ENCODE peak calls at places on chromosomes 7 and 10, in ten cellular contexts. P is Calu3; V is sigmoid colon; D is astrocyte of the spinal cord; A is activated CD4-positive, alpha-beta T cell treated with anti-CD3 and anti-CD28 coated beads, Interleukin-2, amount 10 ng/mL, durations not matched to agents 7 days and 5 days; M is colonic mucosa; S is astrocyte of the cerebellum; K is non-pigmented ciliary epithelial cell; H is GM04504; G is fibroblast of pulmonary artery. F is an unnamed sample.

GRCh38 chr10:125882596-125882995 is 1.5 kb upstream of the DHX32 start:
- DNase-seq in V (no peak), G (peak), S (no peak), P (no peak), H (no peak), A (no peak), M (no peak), K (no peak), D (peak), F (no peak)

GRCh38 chr10:103648951-103649532 is 155.5 kb downstream of the NEURL1 start:
- DNase-seq in A (no peak), P (no peak), D (peak), M (no peak), K (no peak), S (peak), H (no peak), V (peak), G (peak), F (no peak)

GRCh38 chr7:17822557-17823173 is 117.6 kb downstream of the SNX13 start:
- DNase-seq in K (no peak), H (no peak), G (no peak), D (no peak), V (no peak), P (no peak), M (no peak), A (no peak), S (no peak), F (no peak)

GRCh38 chr7:73669858-73670385 is 2.3 kb downstream of the VPS37D start:
- DNase-seq in A (no peak), V (no peak), S (no peak), K (no peak), P (no peak), M (no peak), D (no peak), G (no peak), H (no peak), F (no peak)

GRCh38 chr7:26156454-26157365 is 4.7 kb downstream of the NFE2L3 start:
- DNase-seq in V (no peak), D (peak), A (peak), P (peak), S (peak), M (no peak), H (peak), K (peak), G (peak), F (no peak)

GRCh38 chr7:155450558-155450827 is 7.4 kb upstream of the EN2 start:
- DNase-seq in S (no peak), V (no peak), D (no peak), H (no peak), K (no peak), M (no peak), G (no peak), P (no peak), A (no peak), F (no peak)

GRCh38 chr10:101241840-101242707 is 12.8 kb upstream of the LBX1 start:
- DNase-seq in V (no peak), S (no peak), A (no peak), K (no peak), G (no peak), H (no peak), D (no peak), P (no peak), M (no peak), F (no peak)

GRCh38 chr10:52746169-52746568 is 26.4 kb downstream of the MBL2 start:
- DNase-seq in H (no peak), P (peak), S (no peak), G (no peak), A (no peak), K (no peak), M (no peak), V (no peak), D (no peak), F (no peak)

GRCh38 chr7:151310578-151310977 is 31.0 kb upstream of the NUB1 start:
- DNase-seq in G (peak), D (no peak), K (no peak), A (no peak), V (no peak), H (no peak), S (no peak), P (peak), M (no peak), F (no peak)

GRCh38 chr10:114593816-114594468 is 64.1 kb downstream of the ABLIM1 start:
- DNase-seq in M (no peak), H (no peak), A (no peak), P (no peak), V (no peak), D (no peak), G (no peak), S (no peak), K (no peak), F (no peak)

GRCh38 chr7:139820089-139820488 is 9.0 kb upstream of the TBXAS1 start:
- DNase-seq in V (no peak), P (no peak), D (no peak), G (no peak), S (no peak), A (no peak), M (no peak), H (no peak), K (no peak), F (no peak)

GRCh38 chr10:112957589-112958202 is 7.6 kb downstream of the TCF7L2 start:
- DNase-seq in V (no peak), D (no peak), G (no peak), S (no peak), K (no peak), H (no peak), M (no peak), A (no peak), P (no peak), F (no peak)

GRCh38 chr10:124394583-124394982 is 24.1 kb downstream of the OAT start:
- DNase-seq in G (no peak), K (no peak), P (no peak), S (no peak), M (no peak), H (no peak), A (no peak), D (no peak), V (no peak), F (no peak)

GRCh38 chr7:104137511-104137910 is 70.3 kb downstream of the ORC5 start:
- DNase-seq in S (no peak), D (no peak), M (no peak), A (no peak), V (no peak), K (no peak), G (no peak), P (no peak), H (no peak), F (no peak)

GRCh38 chr10:59843733-59844132 is 62.6 kb downstream of the CCDC6 start:
- DNase-seq in V (no peak), D (no peak), G (no peak), P (no peak), H (no peak), M (no peak), A (no peak), K (no peak), S (no peak), F (no peak)